ENCODE peak calls at places on chromosomes 7 and 10, in ten cellular contexts. V is T47D; C is H9; O is NCI-H1417; B is CD8-positive, alpha-beta T cell; E is T-helper 2 cell; G is astrocyte of the spinal cord; W is activated effector memory CD4-positive, alpha-beta T cell treated with anti-CD3 and anti-CD28 coated beads, Interleukin-2, amount 50 U/mL, for 16 hours; J is hypothalamus; D is ACHN. S is an unnamed sample.

GRCh38 chr7:77687100-77687746 is 9.0 kb upstream of the RSBN1L start:
- DNase-seq in G (no peak), B (no peak), C (no peak), V (no peak), O (no peak), E (peak), J (no peak), W (no peak), D (no peak), S (no peak)

GRCh38 chr7:104894998-104895850 is 118.8 kb upstream of the KMT2E start:
- DNase-seq in G (no peak), W (no peak), J (no peak), B (no peak), V (no peak), D (no peak), O (no peak), E (no peak), C (no peak), S (no peak)

GRCh38 chr7:76300210-76300731 is 2.2 kb upstream of the HSPB1 start:
- DNase-seq in E (no peak), W (no peak), B (no peak), G (peak), O (no peak), V (peak), C (no peak), D (peak), J (no peak), S (no peak)

GRCh38 chr10:804191-804781 is 114.8 kb upstream of the DIP2C start:
- DNase-seq in O (no peak), C (peak), G (no peak), V (no peak), D (no peak), E (no peak), J (no peak), W (no peak), B (no peak), S (no peak)

GRCh38 chr7:93715234-93715633 is 140.7 kb upstream of the CALCR start:
- DNase-seq in G (peak), W (no peak), E (no peak), O (no peak), D (peak), V (peak), C (peak), J (no peak), B (no peak), S (no peak)

GRCh38 chr10:44935961-44936285 is 23.7 kb upstream of the RASSF4 start:
- DNase-seq in V (no peak), O (no peak), G (no peak), J (no peak), D (no peak), E (no peak), B (no peak), W (no peak), C (no peak), S (no peak)

GRCh38 chr7:152664636-152665035 is 11.3 kb downstream of the XRCC2 start:
- DNase-seq in B (no peak), J (no peak), G (no peak), C (no peak), V (peak), W (no peak), E (no peak), D (no peak), O (no peak), S (no peak)

GRCh38 chr7:151141855-151142685 is 25.4 kb downstream of the GBX1 start:
- DNase-seq in D (no peak), B (no peak), O (no peak), G (no peak), J (no peak), E (no peak), C (peak), V (no peak), W (no peak), S (no peak)

GRCh38 chr10:59588791-59589190 is 120.9 kb downstream of the SLC16A9 start:
- DNase-seq in E (no peak), C (no peak), B (no peak), O (no peak), G (no peak), J (no peak), D (no peak), V (no peak), W (no peak), S (no peak)

GRCh38 chr7:148800677-148801076 is 83.4 kb downstream of the EZH2 start:
- DNase-seq in E (no peak), C (no peak), D (no peak), O (no peak), B (no peak), V (no peak), G (no peak), W (no peak), J (no peak), S (no peak)

GRCh38 chr10:35852721-35853120 is 210.6 kb upstream of the FZD8 start:
- DNase-seq in C (no peak), B (no peak), W (no peak), E (no peak), D (no peak), V (no peak), O (no peak), G (no peak), J (no peak), S (no peak)

GRCh38 chr7:11747715-11748485 is 84.1 kb downstream of the THSD7A start:
- DNase-seq in D (no peak), E (no peak), W (no peak), C (no peak), B (no peak), V (no peak), J (no peak), O (no peak), G (no peak), S (no peak)

GRCh38 chr10:117261501-117261900 is 20.6 kb downstream of the SLC18A2 start:
- DNase-seq in C (no peak), E (no peak), V (no peak), B (no peak), O (no peak), J (no peak), D (no peak), W (no peak), G (no peak), S (no peak)

GRCh38 chr10:102003541-102003940 is 52.4 kb downstream of the ARMH3 start:
- DNase-seq in D (no peak), W (no peak), V (no peak), C (no peak), O (peak), J (no peak), B (no peak), G (no peak), E (no peak), S (no peak)

GRCh38 chr7:135692055-135692454 is 29.7 kb downstream of the STMP1 start:
- DNase-seq in D (no peak), W (no peak), V (no peak), C (no peak), G (peak), B (no peak), O (no peak), J (no peak), E (no peak), S (no peak)

GRCh38 chr7:14144538-14144937 is 155.1 kb upstream of the ETV1 start:
- DNase-seq in J (no peak), D (no peak), C (no peak), G (no peak), E (no peak), B (no peak), W (no peak), O (peak), V (no peak), S (peak)

GRCh38 chr10:114024876-114025609 is 18.6 kb upstream of the ADRB1 start:
- DNase-seq in J (no peak), O (no peak), B (no peak), E (no peak), C (no peak), V (no peak), G (peak), W (no peak), D (no peak), S (no peak)

GRCh38 chr7:16027396-16027795 is 340.9 kb upstream of the MEOX2 start:
- DNase-seq in C (no peak), J (no peak), B (no peak), E (no peak), V (no peak), G (no peak), D (no peak), W (no peak), O (no peak), S (peak)

GRCh38 chr7:28685660-28686417 is 272.3 kb downstream of the TRIL start:
- DNase-seq in G (peak), D (peak), W (no peak), B (no peak), C (peak), E (no peak), O (peak), J (peak), V (peak), S (peak)

GRCh38 chr7:85079434-85079833 is 107.4 kb downstream of the SEMA3D start:
- DNase-seq in V (no peak), C (no peak), D (no peak), E (no peak), O (no peak), G (no peak), W (no peak), B (no peak), J (no peak), S (no peak)

GRCh38 chr7:114502454-114503254 is 88.0 kb downstream of the FOXP2 start:
- DNase-seq in B (no peak), D (no peak), E (no peak), J (no peak), C (no peak), V (peak), G (peak), W (no peak), O (peak), S (no peak)

GRCh38 chr10:89235073-89235798 is 16.3 kb downstream of the LIPA start:
- DNase-seq in B (no peak), E (no peak), V (peak), D (no peak), O (no peak), C (no peak), J (peak), G (no peak), W (no peak), S (no peak)

GRCh38 chr7:124275411-124275810 is 242.5 kb upstream of the TMEM229A start:
- DNase-seq in C (no peak), O (no peak), D (no peak), W (no peak), V (no peak), J (no peak), E (no peak), B (no peak), G (no peak), S (peak)

GRCh38 chr7:29189743-29190201 is 4.8 kb upstream of the CHN2 start:
- DNase-seq in D (peak), J (peak), E (peak), B (peak), W (peak), G (peak), V (peak), O (peak), C (peak), S (peak)

GRCh38 chr10:70576803-70577517 is 25.6 kb downstream of the PRF1 start:
- DNase-seq in B (no peak), G (peak), O (no peak), J (no peak), V (no peak), E (no peak), W (no peak), D (peak), C (no peak), S (no peak)

GRCh38 chr7:6558837-6559236 is 7.6 kb upstream of the GRID2IP start:
- DNase-seq in J (no peak), C (peak), W (no peak), D (peak), G (no peak), O (peak), E (no peak), V (peak), B (no peak), S (peak)

GRCh38 chr10:7551289-7551688 is 115.5 kb downstream of the ITIH5 start:
- DNase-seq in G (no peak), B (no peak), D (no peak), E (no peak), J (no peak), W (no peak), V (no peak), O (no peak), C (no peak), S (no peak)

GRCh38 chr7:6228865-6229264 is 43.6 kb downstream of the CYTH3 start:
- DNase-seq in G (peak), W (no peak), V (no peak), C (no peak), B (no peak), O (no peak), J (no peak), D (no peak), E (no peak), S (no peak)